ENCODE peak calls at places on chromosomes 2 and 18, in five cellular contexts. K is fibroblast of the aortic adventitia, N is heart right ventricle, E is BJ, M is left ventricle myocardium inferior. S is an unnamed sample.

GRCh38 chr18:28875059-28875458 is 698.1 kb upstream of the CDH2 start:
- DNase-seq in K (peak; percentile 9), N (no peak), E (peak; percentile 45), M (no peak), S (no peak)

GRCh38 chr2:26477126-26477910 is 606 bp downstream of the OTOF start:
- DNase-seq in K (no peak), N (no peak), E (no peak), M (no peak), S (no peak)

GRCh38 chr2:222919841-222920609 is 59.2 kb downstream of the ACSL3 start:
- DNase-seq in K (peak; percentile 85), N (no peak), E (peak; percentile 78), M (no peak), S (peak; percentile 87)

GRCh38 chr18:2223859-2224258 is 347.4 kb downstream of the METTL4 start:
- DNase-seq in K (peak; percentile 82), N (no peak), E (no peak), M (no peak), S (peak; percentile 40)

GRCh38 chr2:31383471-31384153 is 30.9 kb downstream of the XDH start:
- DNase-seq in K (peak; percentile 28), N (no peak), E (no peak), M (no peak), S (peak; percentile 12)

GRCh38 chr18:72376256-72376655 is 167.9 kb downstream of the CBLN2 start:
- DNase-seq in K (no peak), N (no peak), E (no peak), M (no peak), S (no peak)

GRCh38 chr2:12676771-12677170 is 40.0 kb upstream of the TRIB2 start:
- DNase-seq in K (no peak), N (no peak), E (no peak), M (no peak), S (no peak)

GRCh38 chr2:86794866-86795265 is 4.2 kb upstream of the CD8A start:
- DNase-seq in K (no peak), N (no peak), E (no peak), M (no peak), S (no peak)

GRCh38 chr2:230335864-230336506 is 9.0 kb downstream of the SP140L start:
- DNase-seq in K (no peak), N (no peak), E (no peak), M (no peak), S (no peak)

GRCh38 chr2:219459460-219460311 is 25.0 kb downstream of the SPEG start:
- DNase-seq in K (peak; percentile 62), N (peak; percentile 68), E (no peak), M (peak; percentile 64), S (peak; percentile 64)

GRCh38 chr2:44348385-44348784 is 12.9 kb downstream of the PREPL start:
- DNase-seq in K (peak; percentile 89), N (no peak), E (peak; percentile 15), M (no peak), S (peak; percentile 30)

DNA sequence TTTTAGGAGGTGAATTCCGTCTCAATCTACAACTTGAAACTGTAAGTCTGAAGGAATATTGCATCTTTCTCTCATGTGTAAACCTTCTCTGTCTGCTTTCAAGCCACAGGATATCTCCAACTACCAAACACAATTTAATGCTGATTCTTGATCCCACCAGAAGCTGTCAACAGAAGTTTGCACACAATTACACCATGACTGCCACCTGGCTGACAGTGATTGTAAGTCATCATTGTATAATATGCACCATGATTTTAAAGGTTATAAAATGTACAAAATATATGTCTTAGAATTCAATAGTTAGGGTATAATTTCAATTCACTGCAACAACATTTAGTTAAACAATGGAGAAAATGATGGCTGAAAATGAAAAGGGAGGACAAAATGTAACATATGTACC is 18.4 kb downstream of the PREPL start:
- DNase-seq in K (no peak), N (no peak), E (no peak), M (no peak), S (peak; percentile 28)
- TF ChIP-seq CTCF in K (peak; percentile 6), N (no peak), E (peak; percentile 17), M (peak; percentile 48), S (peak; percentile 37)

GRCh38 chr2:45014016-45014702 is 4.9 kb upstream of the SIX2 start:
- DNase-seq in K (peak; percentile 65), N (peak; percentile 66), E (no peak), M (peak; percentile 69), S (peak; percentile 58)
- TF ChIP-seq CTCF in K (peak; percentile 58), N (peak; percentile 59), E (peak; percentile 60), M (peak; percentile 78), S (peak; percentile 70)

GRCh38 chr18:45321520-45321919 is 293.8 kb upstream of the SLC14A2 start:
- DNase-seq in K (no peak), N (no peak), E (no peak), M (no peak), S (no peak)

GRCh38 chr18:45324489-45325111 is 290.7 kb upstream of the SLC14A2 start:
- DNase-seq in K (peak; percentile 94), N (peak; percentile 48), E (peak; percentile 60), M (peak; percentile 37), S (peak; percentile 87)

GRCh38 chr18:45322343-45322742 is 292.9 kb upstream of the SLC14A2 start:
- DNase-seq in K (no peak), N (no peak), E (no peak), M (no peak), S (no peak)

GRCh38 chr18:45324081-45324480 is 291.2 kb upstream of the SLC14A2 start:
- DNase-seq in K (no peak), N (no peak), E (no peak), M (no peak), S (no peak)

DNA sequence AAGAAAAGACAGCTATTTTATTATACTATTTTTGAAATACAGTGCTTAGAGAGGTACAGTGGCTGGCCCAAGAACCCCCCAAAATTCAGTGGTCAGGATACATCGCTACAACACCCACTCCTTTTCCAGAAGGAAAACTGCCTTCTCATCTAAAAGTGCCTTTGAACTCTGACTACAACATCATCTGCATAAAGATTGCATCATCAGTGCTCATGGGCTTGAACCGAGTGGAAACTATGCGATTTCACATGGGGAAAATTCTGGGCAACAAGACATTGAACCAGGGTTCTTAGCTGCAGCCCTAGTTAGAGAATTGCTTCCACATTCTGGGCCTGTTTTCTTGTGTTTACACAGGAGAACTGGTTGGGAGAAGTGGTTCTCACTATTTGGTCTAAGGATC is 294.6 kb upstream of the SLC14A2 start:
- DNase-seq in K (peak; percentile 60), N (no peak), E (no peak), M (no peak), S (peak; percentile 30)
- TF ChIP-seq CTCF in K (no peak), N (no peak), E (no peak), M (no peak), S (no peak)

GRCh38 chr18:46820863-46821262 is 64.0 kb upstream of the ST8SIA5 start:
- DNase-seq in K (no peak), N (no peak), E (no peak), M (no peak), S (no peak)
- TF ChIP-seq CTCF in K (no peak), N (no peak), E (no peak), M (no peak), S (no peak)